ENCODE peak calls at places on chromosomes 6 and 20, in eight cellular contexts. N is GM12878, D is transverse colon, E is SK-N-SH, I is upper lobe of left lung, J is sigmoid colon, A is H1, Q is K562. M is an unnamed sample.

GRCh38 chr20:7654231-7654630 is 286.0 kb downstream of the HAO1 start:
- DNase-seq in N (no peak), D (no peak), E (no peak), I (no peak), J (no peak), A (no peak), Q (no peak), M (no peak)

GRCh38 chr6:132085731-132086130 is 134.6 kb upstream of the CCN2 start:
- DNase-seq in N (no peak), D (no peak), E (no peak), I (no peak), J (no peak), A (no peak), Q (no peak), M (no peak)

GRCh38 chr20:51725584-51726176 is 42.5 kb downstream of the ATP9A start:
- DNase-seq in N (no peak), D (no peak), E (no peak), I (no peak), J (no peak), A (no peak), Q (no peak), M (no peak)

GRCh38 chr6:35804996-35805736 is at the start of gene LHFPL5:
- DNase-seq in N (no peak), D (peak; percentile 34), E (peak; percentile 95), I (peak; percentile 91), J (no peak), A (peak; percentile 96), Q (peak; percentile 95), M (no peak)

GRCh38 chr6:439681-440167 is 48.2 kb downstream of the IRF4 start:
- DNase-seq in N (no peak), D (no peak), E (no peak), I (no peak), J (no peak), A (no peak), Q (no peak), M (no peak)

GRCh38 chr6:111589366-111589765 is 16.3 kb downstream of the TRAF3IP2 start:
- DNase-seq in N (no peak), D (no peak), E (no peak), I (no peak), J (no peak), A (no peak), Q (no peak), M (no peak)

GRCh38 chr6:17045581-17046322 is 56.1 kb upstream of the STMND1 start:
- DNase-seq in N (no peak), D (no peak), E (no peak), I (no peak), J (no peak), A (no peak), Q (no peak), M (peak; percentile 24)

GRCh38 chr20:38724603-38725457 is 544 bp downstream of the SLC32A1 start:
- DNase-seq in N (no peak), D (no peak), E (peak; percentile 64), I (peak; percentile 66), J (no peak), A (peak; percentile 80), Q (no peak), M (no peak)

GRCh38 chr20:46364670-46365482 is 41.5 kb downstream of the ELMO2 start:
- DNase-seq in N (no peak), D (no peak), E (no peak), I (no peak), J (peak; percentile 64), A (no peak), Q (no peak), M (no peak)

GRCh38 chr6:140893432-140893831 is 1239.3 kb upstream of the GJE1 start:
- DNase-seq in N (no peak), D (no peak), E (no peak), I (no peak), J (no peak), A (no peak), Q (no peak), M (no peak)

GRCh38 chr20:61896058-61896961 is 169.4 kb downstream of the TAF4 start:
- DNase-seq in N (no peak), D (peak; percentile 27), E (peak; percentile 91), I (peak; percentile 84), J (no peak), A (peak; percentile 82), Q (peak; percentile 75), M (no peak)

GRCh38 chr6:24743265-24743943 is 24.4 kb upstream of the C6orf62 start:
- DNase-seq in N (peak; percentile 81), D (no peak), E (no peak), I (no peak), J (no peak), A (no peak), Q (peak; percentile 55), M (no peak)

GRCh38 chr6:36592221-36592655 is 1.9 kb upstream of the SRSF3 start:
- DNase-seq in N (peak; percentile 72), D (peak; percentile 36), E (no peak), I (no peak), J (peak; percentile 45), A (no peak), Q (no peak), M (no peak)

GRCh38 chr20:51946581-51946980 is 144.3 kb upstream of the SALL4 start:
- DNase-seq in N (no peak), D (no peak), E (no peak), I (no peak), J (no peak), A (no peak), Q (no peak), M (no peak)

GRCh38 chr20:33490023-33490933 is at the start of gene CBFA2T2:
- DNase-seq in N (no peak), D (peak; percentile 65), E (no peak), I (no peak), J (peak; percentile 84), A (peak; percentile 76), Q (no peak), M (no peak)

GRCh38 chr6:11586574-11586973 is 49.0 kb downstream of the TMEM170B start:
- DNase-seq in N (no peak), D (no peak), E (no peak), I (no peak), J (no peak), A (no peak), Q (no peak), M (no peak)

GRCh38 chr6:47680056-47680455 is 18.3 kb upstream of the ADGRF4 start:
- DNase-seq in N (no peak), D (no peak), E (no peak), I (no peak), J (no peak), A (no peak), Q (no peak), M (no peak)

GRCh38 chr6:80376411-80376810 is 269.9 kb downstream of the BCKDHB start:
- DNase-seq in N (no peak), D (no peak), E (no peak), I (no peak), J (no peak), A (no peak), Q (no peak), M (no peak)

GRCh38 chr6:79946773-79947190 is 571 bp downstream of the ELOVL4 start:
- DNase-seq in N (no peak), D (no peak), E (no peak), I (no peak), J (peak; percentile 61), A (peak; percentile 69), Q (no peak), M (no peak)

GRCh38 chr20:10501377-10501776 is 66.3 kb downstream of the SLX4IP start:
- DNase-seq in N (no peak), D (no peak), E (no peak), I (no peak), J (peak; percentile 82), A (no peak), Q (peak; percentile 29), M (no peak)

GRCh38 chr6:110738899-110739365 is 76.3 kb downstream of the CDK19 start:
- DNase-seq in N (no peak), D (no peak), E (no peak), I (no peak), J (no peak), A (no peak), Q (no peak), M (no peak)

GRCh38 chr6:136011475-136011874 is 160.0 kb downstream of the PDE7B start:
- DNase-seq in N (no peak), D (no peak), E (no peak), I (no peak), J (no peak), A (no peak), Q (no peak), M (no peak)

DNA sequence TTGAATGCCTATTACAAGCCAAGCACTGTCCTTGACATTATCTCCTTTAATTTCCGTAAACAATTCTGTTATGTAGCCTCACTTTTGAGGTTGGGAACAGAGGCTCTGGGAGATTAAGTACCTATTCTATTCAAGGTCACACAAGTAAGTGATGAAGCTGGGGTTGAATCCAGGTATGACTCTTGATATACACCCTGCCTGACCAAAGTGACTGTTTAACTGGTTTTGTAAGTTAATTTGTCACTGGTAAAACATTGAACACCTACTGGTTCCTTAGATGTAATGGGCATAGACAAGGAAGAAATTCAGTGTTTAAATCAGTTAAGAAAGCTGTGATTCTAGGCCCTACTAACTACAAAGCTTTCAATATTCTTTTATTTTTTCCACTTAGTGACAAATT is 22.9 kb downstream of the GTF2H5 start:
- DNase-seq in N (no peak), D (no peak), E (no peak), I (no peak), J (no peak), A (no peak), Q (no peak), M (no peak)
- TF ChIP-seq EP300 in N (no peak), D (no peak), E (no peak), I (no peak), J (no peak), A (no peak), Q (no peak), M (no peak)

DNA sequence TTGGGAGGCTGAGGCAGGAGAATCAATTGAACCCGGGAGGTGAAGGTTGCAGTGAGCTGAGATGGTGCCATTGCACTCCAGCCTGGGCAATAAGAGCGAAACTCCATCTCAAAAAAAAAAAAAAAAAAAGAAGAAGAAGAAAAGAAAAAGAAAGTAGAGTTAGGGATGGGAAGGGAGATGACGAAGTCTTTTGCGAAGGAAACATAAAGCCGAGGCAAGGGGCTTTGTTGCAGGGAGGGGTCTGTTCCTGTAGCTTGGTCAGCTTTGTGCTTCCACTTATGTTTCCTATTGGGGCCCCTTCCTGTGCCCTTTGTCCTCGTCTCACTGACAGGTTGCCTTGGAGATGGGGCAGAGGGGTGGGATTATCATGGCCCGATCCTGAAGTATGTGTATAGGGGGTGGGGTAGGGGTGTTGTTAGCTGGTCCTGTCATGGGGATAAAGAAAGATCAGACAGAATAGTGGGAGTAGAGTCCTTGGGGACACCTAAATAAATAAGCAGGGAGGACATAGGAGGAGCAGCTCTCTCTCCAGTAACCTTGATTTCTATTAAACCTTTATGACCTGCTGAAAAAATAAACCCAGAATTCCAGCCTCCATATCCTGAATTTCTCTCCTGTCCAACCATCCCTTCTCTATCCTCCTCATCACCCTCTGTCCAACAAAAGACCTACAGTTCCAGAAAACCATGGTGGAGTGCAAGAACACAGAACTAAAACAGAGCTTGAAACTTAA is 1.2 kb upstream of the CLIC1 start:
- DNase-seq in N (no peak), D (peak; percentile 52), E (no peak), I (no peak), J (no peak), A (peak; percentile 49), Q (peak; percentile 73), M (no peak)
- H3K4me3 ChIP-seq in N (peak overlapping the region; percentile 100), D (peak overlapping the region; percentile 56), E (peak overlapping the region; percentile 42), I (no peak overlapping the region), J (no peak overlapping the region), A (no peak overlapping the region), Q (peak overlapping the region; percentile 28), M (peak overlapping the region; percentile 1)

GRCh38 chr20:35654415-35654814 is 10.3 kb downstream of the CPNE1 start:
- DNase-seq in N (no peak), D (no peak), E (no peak), I (no peak), J (no peak), A (peak; percentile 28), Q (no peak), M (no peak)
- TF ChIP-seq POLR2AphosphoS5 in N (no peak), D (no peak), E (no peak), I (no peak), J (no peak), A (no peak), Q (no peak), M (no peak)

GRCh38 chr20:35344354-35344837 is 52.2 kb upstream of the FAM83C start:
- DNase-seq in N (no peak), D (peak; percentile 65), E (peak; percentile 37), I (no peak), J (no peak), A (no peak), Q (peak; percentile 77), M (no peak)
- TF ChIP-seq EP300 in N (no peak), D (no peak), E (peak; percentile 9), I (no peak), J (no peak), A (no peak), Q (peak; percentile 66), M (no peak)